ENCODE peak calls at places on chromosomes 2 and 18, in ten cellular contexts. One of them, this sample, is unnamed.
A peak's percentile ranks its signal among the peaks of the same experiment; 100 is the strongest.

GRCh38 chr2:148876589-148877402 is 1.8 kb downstream of the KIF5C start:
- DNase-seq in breast epithelium: no peak
- DNase-seq in NB4: no peak
- DNase-seq in HepG2: peak; percentile 65
- DNase-seq in upper lobe of left lung: no peak
- DNase-seq in ovary: peak; percentile 20
- DNase-seq in GM12878: no peak
- DNase-seq in suprapubic skin: no peak
- DNase-seq in H1: peak; percentile 82
- DNase-seq in heart left ventricle: no peak
- DNase-seq in this sample: no peak

GRCh38 chr2:100747996-100748615 is 71.8 kb upstream of the NPAS2 start:
- DNase-seq in HepG2: no peak
- DNase-seq in heart left ventricle: no peak
- DNase-seq in breast epithelium: no peak
- DNase-seq in GM12878: no peak
- DNase-seq in NB4: no peak
- DNase-seq in suprapubic skin: no peak
- DNase-seq in H1: no peak
- DNase-seq in ovary: no peak
- DNase-seq in upper lobe of left lung: no peak
- DNase-seq in this sample: no peak

GRCh38 chr2:98070081-98070480 is 16.9 kb upstream of the VWA3B start:
- DNase-seq in H1: no peak
- DNase-seq in GM12878: no peak
- DNase-seq in suprapubic skin: no peak
- DNase-seq in upper lobe of left lung: no peak
- DNase-seq in breast epithelium: no peak
- DNase-seq in NB4: no peak
- DNase-seq in ovary: no peak
- DNase-seq in heart left ventricle: no peak
- DNase-seq in HepG2: no peak
- DNase-seq in this sample: no peak

GRCh38 chr18:23438608-23439366 is 14.3 kb upstream of the RIOK3 start:
- DNase-seq in suprapubic skin: no peak
- DNase-seq in HepG2: no peak
- DNase-seq in heart left ventricle: no peak
- DNase-seq in NB4: no peak
- DNase-seq in GM12878: no peak
- DNase-seq in breast epithelium: no peak
- DNase-seq in upper lobe of left lung: no peak
- DNase-seq in H1: no peak
- DNase-seq in ovary: no peak
- DNase-seq in this sample: no peak

GRCh38 chr2:196696423-196697073 is 57.0 kb downstream of the CCDC150 start:
- DNase-seq in suprapubic skin: no peak
- DNase-seq in NB4: peak; percentile 73
- DNase-seq in breast epithelium: no peak
- DNase-seq in ovary: no peak
- DNase-seq in upper lobe of left lung: no peak
- DNase-seq in GM12878: no peak
- DNase-seq in H1: no peak
- DNase-seq in HepG2: peak; percentile 25
- DNase-seq in heart left ventricle: no peak
- DNase-seq in this sample: no peak

GRCh38 chr2:226661789-226662545 is 137.7 kb downstream of the IRS1 start:
- DNase-seq in ovary: peak; percentile 38
- DNase-seq in upper lobe of left lung: no peak
- DNase-seq in suprapubic skin: no peak
- DNase-seq in heart left ventricle: peak; percentile 41
- DNase-seq in NB4: no peak
- DNase-seq in breast epithelium: no peak
- DNase-seq in GM12878: no peak
- DNase-seq in H1: no peak
- DNase-seq in HepG2: no peak
- DNase-seq in this sample: no peak

GRCh38 chr2:38439807-38440300 is 62.8 kb upstream of the ATL2 start:
- DNase-seq in H1: no peak
- DNase-seq in heart left ventricle: no peak
- DNase-seq in NB4: no peak
- DNase-seq in breast epithelium: no peak
- DNase-seq in upper lobe of left lung: no peak
- DNase-seq in suprapubic skin: no peak
- DNase-seq in GM12878: no peak
- DNase-seq in ovary: no peak
- DNase-seq in HepG2: no peak
- DNase-seq in this sample: no peak

GRCh38 chr18:48975817-48976649 is 25.3 kb upstream of the SMAD7 start:
- DNase-seq in HepG2: no peak
- DNase-seq in suprapubic skin: no peak
- DNase-seq in upper lobe of left lung: peak; percentile 62
- DNase-seq in heart left ventricle: peak; percentile 60
- DNase-seq in breast epithelium: peak; percentile 83
- DNase-seq in GM12878: no peak
- DNase-seq in H1: peak; percentile 74
- DNase-seq in ovary: peak; percentile 65
- DNase-seq in NB4: peak; percentile 70
- DNase-seq in this sample: peak; percentile 64

GRCh38 chr2:211113294-211114175 is 557.1 kb downstream of the CPS1 start:
- DNase-seq in upper lobe of left lung: no peak
- DNase-seq in suprapubic skin: no peak
- DNase-seq in HepG2: no peak
- DNase-seq in heart left ventricle: no peak
- DNase-seq in breast epithelium: no peak
- DNase-seq in H1: no peak
- DNase-seq in NB4: no peak
- DNase-seq in ovary: no peak
- DNase-seq in GM12878: no peak
- DNase-seq in this sample: no peak

GRCh38 chr2:65922794-65923193 is 490.4 kb upstream of the SPRED2 start:
- DNase-seq in H1: no peak
- DNase-seq in upper lobe of left lung: peak; percentile 70
- DNase-seq in suprapubic skin: no peak
- DNase-seq in HepG2: no peak
- DNase-seq in NB4: peak; percentile 87
- DNase-seq in ovary: no peak
- DNase-seq in breast epithelium: no peak
- DNase-seq in GM12878: no peak
- DNase-seq in heart left ventricle: no peak
- DNase-seq in this sample: peak; percentile 65

GRCh38 chr2:38750793-38751042 is 443 bp downstream of the SRSF7 start:
- DNase-seq in heart left ventricle: peak; percentile 70
- DNase-seq in GM12878: no peak
- DNase-seq in breast epithelium: peak; percentile 63
- DNase-seq in H1: no peak
- DNase-seq in ovary: peak; percentile 75
- DNase-seq in NB4: peak; percentile 79
- DNase-seq in HepG2: no peak
- DNase-seq in upper lobe of left lung: peak; percentile 51
- DNase-seq in suprapubic skin: peak; percentile 84
- DNase-seq in this sample: peak; percentile 72

GRCh38 chr2:126880825-126881224 is 17.9 kb upstream of the TEX51 start:
- DNase-seq in NB4: peak; percentile 19
- DNase-seq in H1: no peak
- DNase-seq in suprapubic skin: no peak
- DNase-seq in ovary: no peak
- DNase-seq in breast epithelium: no peak
- DNase-seq in heart left ventricle: no peak
- DNase-seq in HepG2: no peak
- DNase-seq in upper lobe of left lung: no peak
- DNase-seq in GM12878: no peak
- DNase-seq in this sample: no peak

GRCh38 chr2:231604101-231604684 is 11.5 kb downstream of the TEX44 start:
- DNase-seq in breast epithelium: peak; percentile 65
- DNase-seq in H1: peak; percentile 81
- DNase-seq in ovary: peak; percentile 76
- DNase-seq in GM12878: no peak
- DNase-seq in NB4: no peak
- DNase-seq in upper lobe of left lung: peak; percentile 42
- DNase-seq in HepG2: peak; percentile 36
- DNase-seq in heart left ventricle: peak; percentile 47
- DNase-seq in suprapubic skin: peak; percentile 86
- DNase-seq in this sample: peak; percentile 64

DNA sequence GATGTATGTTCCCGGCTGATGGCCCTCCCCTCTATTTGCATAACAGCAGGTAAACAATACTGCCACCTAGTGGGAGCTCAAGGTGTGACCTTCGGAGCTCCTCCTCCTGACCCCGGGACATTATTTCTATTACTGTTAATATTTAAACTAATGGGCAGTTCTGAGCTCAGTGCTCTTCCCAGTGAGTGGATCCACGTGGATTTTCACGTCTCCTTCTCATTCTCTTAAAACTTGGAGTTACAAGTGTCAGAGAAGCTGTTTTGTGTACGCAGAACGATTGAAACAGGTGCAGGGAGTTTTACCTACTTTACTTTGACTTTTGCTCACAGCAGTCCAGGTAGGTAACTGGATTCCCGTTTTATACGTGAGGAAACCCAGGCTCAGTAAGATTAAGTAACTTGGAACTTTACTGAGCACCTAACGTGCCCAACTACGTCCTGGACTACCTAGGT is 127.3 kb downstream of the PRKCE start:
- DNase-seq in H1: peak; percentile 78
- DNase-seq in ovary: peak; percentile 73
- DNase-seq in NB4: peak; percentile 79
- DNase-seq in suprapubic skin: peak; percentile 85
- DNase-seq in HepG2: peak; percentile 76
- DNase-seq in upper lobe of left lung: peak; percentile 76
- DNase-seq in breast epithelium: no peak
- DNase-seq in heart left ventricle: peak; percentile 66
- DNase-seq in GM12878: peak; percentile 11
- DNase-seq in this sample: peak; percentile 76
- TF ChIP-seq CTCF in H1: peak; percentile 60
- TF ChIP-seq CTCF in ovary: peak; percentile 49
- TF ChIP-seq CTCF in NB4: peak; percentile 70
- TF ChIP-seq CTCF in suprapubic skin: peak; percentile 62
- TF ChIP-seq CTCF in HepG2: peak; percentile 79
- TF ChIP-seq CTCF in upper lobe of left lung: peak; percentile 69
- TF ChIP-seq CTCF in breast epithelium: peak; percentile 59
- TF ChIP-seq CTCF in heart left ventricle: peak; percentile 73
- TF ChIP-seq CTCF in GM12878: peak; percentile 60
- TF ChIP-seq CTCF in this sample: peak; percentile 86

DNA sequence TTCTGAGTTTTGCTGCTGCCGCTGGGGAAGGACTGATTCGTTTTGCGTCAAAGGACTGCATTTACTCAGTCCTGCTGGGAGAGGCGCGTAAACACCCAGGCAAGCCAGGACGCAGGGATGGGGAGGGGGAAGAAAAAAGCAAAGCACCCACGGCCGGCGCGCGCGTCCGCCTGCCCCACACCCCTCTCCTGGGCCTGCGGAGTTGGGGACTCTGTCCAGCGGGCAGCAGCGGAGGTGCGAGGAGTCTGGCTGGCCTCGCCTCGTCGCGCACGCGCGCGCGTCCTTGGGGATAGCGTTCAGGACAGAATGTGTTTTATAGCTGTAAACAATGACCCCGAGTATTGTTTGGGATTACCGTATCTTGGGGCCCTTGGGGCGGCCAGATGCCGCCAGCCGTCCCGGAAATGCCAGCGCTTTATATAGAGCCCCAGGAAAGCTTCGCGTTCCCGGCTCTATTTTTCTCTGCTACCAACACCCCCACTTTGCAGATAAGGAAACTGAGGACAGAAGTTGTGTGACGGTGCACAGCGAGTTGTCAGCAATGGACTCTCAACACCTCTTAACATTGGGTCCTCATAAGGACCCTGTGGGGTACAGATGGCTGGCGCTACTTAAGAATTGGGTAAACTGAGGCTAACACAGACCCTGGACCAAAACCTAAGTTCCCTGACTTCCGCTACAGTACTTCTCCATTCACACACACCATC is 1.6 kb upstream of the FOSL2 start:
- DNase-seq in GM12878: no peak
- DNase-seq in HepG2: no peak
- DNase-seq in ovary: peak; percentile 91
- DNase-seq in H1: peak; percentile 77
- DNase-seq in suprapubic skin: peak; percentile 92
- DNase-seq in breast epithelium: peak; percentile 79
- DNase-seq in heart left ventricle: peak; percentile 81
- DNase-seq in upper lobe of left lung: peak; percentile 78
- DNase-seq in NB4: no peak
- DNase-seq in this sample: peak; percentile 83
- TF ChIP-seq POLR2A in GM12878: no peak
- TF ChIP-seq POLR2A in HepG2: no peak
- TF ChIP-seq POLR2A in ovary: no peak
- TF ChIP-seq POLR2A in H1: no peak
- TF ChIP-seq POLR2A in suprapubic skin: no peak
- TF ChIP-seq POLR2A in breast epithelium: no peak
- TF ChIP-seq POLR2A in heart left ventricle: no peak
- TF ChIP-seq POLR2A in upper lobe of left lung: no peak
- TF ChIP-seq POLR2A in NB4: no peak
- TF ChIP-seq POLR2A in this sample: no peak

GRCh38 chr2:3443685-3444084 is 64.2 kb downstream of the TRAPPC12 start:
- DNase-seq in HepG2: no peak
- DNase-seq in GM12878: no peak
- DNase-seq in NB4: no peak
- DNase-seq in suprapubic skin: peak; percentile 57
- DNase-seq in ovary: no peak
- DNase-seq in H1: peak; percentile 50
- DNase-seq in breast epithelium: no peak
- DNase-seq in upper lobe of left lung: no peak
- DNase-seq in heart left ventricle: no peak
- DNase-seq in this sample: no peak
- TF ChIP-seq CTCF in HepG2: peak; percentile 61
- TF ChIP-seq CTCF in GM12878: no peak
- TF ChIP-seq CTCF in NB4: no peak
- TF ChIP-seq CTCF in suprapubic skin: no peak
- TF ChIP-seq CTCF in ovary: no peak
- TF ChIP-seq CTCF in H1: peak; percentile 79
- TF ChIP-seq CTCF in breast epithelium: no peak
- TF ChIP-seq CTCF in upper lobe of left lung: no peak
- TF ChIP-seq CTCF in heart left ventricle: no peak
- TF ChIP-seq CTCF in this sample: no peak

DNA sequence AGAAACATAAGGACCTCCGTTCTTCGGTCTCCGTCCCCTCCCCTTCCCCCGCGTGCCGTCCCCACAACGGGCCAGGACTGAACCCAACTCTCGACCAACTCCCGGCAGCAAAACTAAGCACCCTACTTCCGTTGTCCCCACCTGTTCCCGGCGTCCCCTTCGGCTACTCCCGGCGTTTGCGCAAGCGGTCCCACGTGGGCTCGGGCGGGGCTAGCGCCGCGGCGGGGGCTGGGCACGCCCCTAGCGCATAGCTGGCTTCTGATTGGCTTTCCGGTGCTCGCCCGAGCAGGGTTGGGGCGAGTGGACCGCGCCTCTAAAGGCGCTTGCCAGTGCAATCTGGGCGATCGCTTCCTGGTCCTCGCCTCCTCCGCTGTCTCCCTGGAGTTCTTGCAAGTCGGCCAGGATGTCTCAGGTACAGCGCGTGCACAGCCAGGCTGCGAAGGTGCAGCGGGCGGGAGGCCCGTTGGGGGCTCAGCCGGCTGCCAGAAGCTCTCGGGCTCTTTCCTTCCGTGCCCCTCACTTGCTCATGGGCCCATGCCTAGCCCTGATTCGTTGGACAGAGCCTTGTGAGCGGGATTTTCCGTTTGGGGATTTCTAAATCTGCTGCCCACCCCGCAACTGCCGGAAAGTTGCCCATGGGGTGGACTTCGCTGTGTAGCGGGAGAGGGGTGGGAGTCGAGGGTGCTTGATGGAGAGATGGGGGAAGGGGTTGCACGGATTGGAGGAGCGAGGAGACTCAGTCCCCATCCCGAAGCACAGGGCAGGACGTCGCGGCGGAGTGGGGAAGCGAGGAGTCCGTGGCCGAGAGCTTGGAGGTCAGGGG is at the start of the genes C2orf76 and DBI:
- DNase-seq in HepG2: peak; percentile 95
- DNase-seq in heart left ventricle: peak; percentile 96
- DNase-seq in NB4: peak; percentile 99
- DNase-seq in ovary: peak; percentile 94
- DNase-seq in breast epithelium: peak; percentile 95
- DNase-seq in H1: peak; percentile 94
- DNase-seq in suprapubic skin: peak; percentile 97
- DNase-seq in GM12878: peak; percentile 90
- DNase-seq in upper lobe of left lung: peak; percentile 96
- DNase-seq in this sample: peak; percentile 98
- TF ChIP-seq POLR2A in HepG2: peak; percentile 87
- TF ChIP-seq POLR2A in heart left ventricle: peak; percentile 46
- TF ChIP-seq POLR2A in NB4: peak; percentile 55
- TF ChIP-seq POLR2A in ovary: peak; percentile 60
- TF ChIP-seq POLR2A in breast epithelium: peak; percentile 73
- TF ChIP-seq POLR2A in H1: peak; percentile 69
- TF ChIP-seq POLR2A in suprapubic skin: peak; percentile 56
- TF ChIP-seq POLR2A in GM12878: peak; percentile 95
- TF ChIP-seq POLR2A in upper lobe of left lung: no peak
- TF ChIP-seq POLR2A in this sample: peak; percentile 95

This sample was measured in right lobe of liver.